ENCODE peak calls at places on chromosomes 3 and 15, in four cellular contexts. S is endothelial cell, F is ovary, P is GM23338. G is an unnamed sample.

GRCh38 chr3:58032186-58032585 is 24.0 kb downstream of the FLNB start:
- DNase-seq in S (no peak), P (no peak), F (no peak), G (no peak)

GRCh38 chr3:130975251-130975650 is 51.4 kb downstream of the ASTE1 start:
- DNase-seq in F (no peak), S (no peak), P (no peak), G (no peak)

GRCh38 chr3:15361494-15362214 is 29.3 kb upstream of the SH3BP5 start:
- DNase-seq in P (no peak), S (no peak), F (no peak), G (peak)

GRCh38 chr3:120604784-120605183 is 8.6 kb downstream of the NDUFB4 start:
- DNase-seq in P (peak), F (no peak), S (no peak), G (no peak)

GRCh38 chr3:46907271-46907670 is 29.8 kb downstream of the PTH1R start:
- DNase-seq in F (no peak), S (no peak), P (no peak), G (no peak)

GRCh38 chr3:47984089-47984759 is 32.0 kb downstream of the MAP4 start:
- DNase-seq in F (no peak), P (no peak), S (no peak), G (no peak)

GRCh38 chr3:112629425-112629824 is 11.5 kb downstream of the CCDC80 start:
- DNase-seq in S (no peak), F (peak), P (no peak), G (no peak)

GRCh38 chr15:71687902-71688508 is 122.3 kb upstream of the NR2E3 start:
- DNase-seq in S (no peak), P (no peak), F (no peak), G (no peak)

GRCh38 chr3:2910997-2911396 is 199.2 kb downstream of the IL5RA start:
- DNase-seq in F (no peak), P (no peak), S (no peak), G (no peak)

GRCh38 chr3:7307410-7307809 is 446.5 kb downstream of the GRM7 start:
- DNase-seq in S (no peak), F (no peak), P (no peak), G (no peak)

GRCh38 chr3:20511863-20512262 is 325.9 kb upstream of the SGO1 start:
- DNase-seq in S (peak), P (peak), F (no peak), G (no peak)

GRCh38 chr3:50572158-50572557 is 2.8 kb downstream of the HEMK1 start:
- DNase-seq in P (peak), F (peak), S (peak), G (peak)

GRCh38 chr3:194760740-194761139 is 75.1 kb downstream of the FAM43A start:
- DNase-seq in P (no peak), S (no peak), F (no peak), G (no peak)

GRCh38 chr3:10398341-10398740 is 77.4 kb upstream of the SEC13 start:
- DNase-seq in P (no peak), S (no peak), F (no peak), G (no peak)

GRCh38 chr3:47000198-47000815 is 20.8 kb downstream of the NBEAL2 start:
- DNase-seq in F (no peak), P (no peak), S (no peak), G (peak)

GRCh38 chr15:88635343-88635742 is 3.5 kb upstream of the ISG20 start:
- DNase-seq in S (no peak), F (no peak), P (no peak), G (no peak)

GRCh38 chr3:157700405-157700804 is 197.2 kb upstream of the VEPH1 start:
- DNase-seq in P (peak), F (no peak), S (peak), G (no peak)

GRCh38 chr3:54240-54639 is 142.3 kb upstream of the CHL1 start:
- DNase-seq in F (no peak), S (no peak), P (peak), G (no peak)

GRCh38 chr3:136276049-136276755 is 26.1 kb downstream of the PCCB start:
- DNase-seq in S (no peak), F (no peak), P (peak), G (no peak)

GRCh38 chr15:80969316-80969715 is 20.3 kb downstream of the MESD start:
- DNase-seq in S (no peak), P (no peak), F (no peak), G (no peak)

GRCh38 chr15:69497634-69498033 is 45.0 kb downstream of the RPLP1 start:
- DNase-seq in S (no peak), F (no peak), P (no peak), G (no peak)

GRCh38 chr3:194046995-194047681 is 88.8 kb upstream of the HES1 start:
- DNase-seq in S (no peak), F (no peak), P (no peak), G (no peak)

GRCh38 chr3:94619643-94620042 is 556.8 kb downstream of the NSUN3 start:
- DNase-seq in F (no peak), P (no peak), S (no peak), G (no peak)

DNA sequence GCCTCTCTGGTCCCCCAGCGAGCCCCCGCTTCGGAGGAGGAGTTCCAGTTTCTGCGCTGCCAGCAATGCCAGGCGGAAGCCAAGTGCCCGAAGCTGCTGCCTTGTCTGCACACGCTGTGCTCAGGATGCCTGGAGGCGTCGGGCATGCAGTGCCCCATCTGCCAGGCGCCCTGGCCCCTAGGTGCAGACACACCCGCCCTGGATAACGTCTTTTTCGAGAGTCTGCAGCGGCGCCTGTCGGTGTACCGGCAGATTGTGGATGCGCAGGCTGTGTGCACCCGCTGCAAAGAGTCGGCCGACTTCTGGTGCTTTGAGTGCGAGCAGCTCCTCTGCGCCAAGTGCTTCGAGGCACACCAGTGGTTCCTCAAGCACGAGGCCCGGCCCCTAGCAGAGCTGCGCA is 3.5 kb downstream of the PML start:
- DNase-seq in F (no peak), S (no peak), P (no peak), G (no peak)
- TF ChIP-seq CTCF in F (no peak), S (no peak), P (no peak), G (no peak)

DNA sequence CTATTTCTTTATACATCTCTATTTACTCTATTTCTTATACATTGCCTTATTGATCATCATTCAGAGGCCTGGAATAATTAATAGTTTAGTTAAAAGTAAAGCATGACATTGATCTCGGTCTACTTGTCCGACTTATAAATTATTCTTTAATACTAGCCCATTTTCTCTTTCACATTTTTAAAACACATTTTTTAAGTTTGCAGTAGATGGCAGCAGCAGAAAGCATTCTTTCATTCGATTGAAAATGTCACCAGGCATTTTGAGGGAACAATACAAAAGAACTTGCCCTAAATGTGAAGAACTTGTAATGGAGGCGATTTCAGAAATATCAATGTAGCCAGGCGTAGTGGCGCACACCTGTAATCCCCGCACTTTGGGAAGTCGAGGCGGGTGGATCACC is 15.5 kb upstream of the MAP3K13 start:
- DNase-seq in S (no peak), F (no peak), P (no peak), G (no peak)
- TF ChIP-seq CTCF in S (no peak), F (no peak), P (no peak), G (no peak)

DNA sequence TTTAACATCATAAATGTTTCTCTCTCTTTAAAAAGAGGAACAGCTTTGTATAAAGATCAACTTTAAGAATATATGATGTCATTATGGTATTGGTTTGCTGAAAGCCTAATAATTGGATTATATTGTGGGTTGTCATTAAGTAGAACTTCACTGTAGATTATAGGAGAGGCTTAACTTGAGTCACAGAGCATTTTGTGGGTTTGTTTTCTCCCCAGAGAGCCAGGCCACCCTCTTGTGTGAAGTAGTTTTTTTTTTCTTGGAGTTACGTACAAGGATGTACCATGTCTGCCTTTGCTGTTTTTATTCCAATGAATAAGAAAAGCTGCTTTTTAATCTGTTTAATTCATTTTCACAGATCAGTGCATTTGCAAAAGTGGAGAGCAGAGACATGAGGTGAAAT is 354.8 kb upstream of the TBL1XR1 start:
- DNase-seq in P (no peak), F (no peak), S (no peak), G (no peak)
- TF ChIP-seq CTCF in P (no peak), F (no peak), S (no peak), G (no peak)

GRCh38 chr3:142051351-142051750 is 98.0 kb downstream of the TFDP2 start:
- DNase-seq in P (no peak), S (no peak), F (no peak), G (no peak)
- TF ChIP-seq CTCF in P (no peak), S (no peak), F (no peak), G (no peak)

G was measured in glutamatergic neuron.